ENCODE peak calls at places on chromosomes 3 and 15, in five cellular contexts. L is MM.1S, M is keratinocyte, J is fibroblast of lung, D is endothelial cell of umbilical vein. Y is an unnamed sample.

GRCh38 chr3:160956785-160957184 is 148.4 kb downstream of the B3GALNT1 start:
- DNase-seq in L (peak; percentile 39), M (no peak), J (peak; percentile 46), D (peak; percentile 50), Y (peak; percentile 14)

GRCh38 chr3:4548769-4549168 is 55.6 kb downstream of the ITPR1 start:
- DNase-seq in L (no peak), M (no peak), J (no peak), D (no peak), Y (no peak)

GRCh38 chr3:110731148-110731547 is 340.5 kb upstream of the NECTIN3 start:
- DNase-seq in L (no peak), M (no peak), J (peak; percentile 54), D (no peak), Y (no peak)

GRCh38 chr3:39013289-39013688 is 38.5 kb downstream of the SCN11A start:
- DNase-seq in L (no peak), M (no peak), J (no peak), D (no peak), Y (no peak)

GRCh38 chr3:172651936-172652595 is 58.8 kb downstream of the NCEH1 start:
- DNase-seq in L (no peak), M (no peak), J (no peak), D (no peak), Y (no peak)

GRCh38 chr3:42891042-42891441 is 14.9 kb upstream of the ZNF662 start:
- DNase-seq in L (no peak), M (no peak), J (no peak), D (no peak), Y (no peak)

GRCh38 chr3:64484289-64484992 is 203.4 kb downstream of the ADAMTS9 start:
- DNase-seq in L (peak; percentile 82), M (peak; percentile 44), J (peak; percentile 82), D (peak; percentile 81), Y (peak; percentile 48)

GRCh38 chr3:141275032-141275422 is 43.4 kb downstream of the PXYLP1 start:
- DNase-seq in L (no peak), M (peak; percentile 64), J (peak; percentile 24), D (no peak), Y (peak; percentile 31)

GRCh38 chr3:121768452-121768851 is 18.9 kb upstream of the GOLGB1 start:
- DNase-seq in L (no peak), M (no peak), J (no peak), D (no peak), Y (no peak)

GRCh38 chr15:49495993-49496747 is 73.1 kb downstream of the FGF7 start:
- DNase-seq in L (no peak), M (no peak), J (peak; percentile 77), D (no peak), Y (peak; percentile 49)

GRCh38 chr3:158403013-158403412 is 168.0 kb upstream of the MLF1 start:
- DNase-seq in L (no peak), M (no peak), J (no peak), D (no peak), Y (no peak)

GRCh38 chr3:72606005-72606800 is 242.0 kb downstream of the SHQ1 start:
- DNase-seq in L (no peak), M (no peak), J (no peak), D (no peak), Y (no peak)

GRCh38 chr15:93025625-93025982 is 63.4 kb downstream of the RGMA start:
- DNase-seq in L (no peak), M (no peak), J (no peak), D (no peak), Y (no peak)

GRCh38 chr3:63333815-63334214 is 55.7 kb downstream of the SYNPR start:
- DNase-seq in L (no peak), M (no peak), J (peak; percentile 41), D (no peak), Y (no peak)

GRCh38 chr3:48997102-48997637 is 7.1 kb downstream of the P4HTM start:
- DNase-seq in L (no peak), M (no peak), J (no peak), D (no peak), Y (no peak)

GRCh38 chr3:31636063-31636462 is 103.3 kb downstream of the STT3B start:
- DNase-seq in L (no peak), M (no peak), J (peak; percentile 18), D (no peak), Y (no peak)

GRCh38 chr15:27601239-27601942 is 497.7 kb downstream of the OCA2 start:
- DNase-seq in L (peak; percentile 92), M (no peak), J (peak; percentile 22), D (no peak), Y (peak; percentile 22)

GRCh38 chr3:61875073-61875472 is 313.7 kb downstream of the PTPRG start:
- DNase-seq in L (peak; percentile 49), M (no peak), J (peak; percentile 41), D (peak; percentile 30), Y (peak; percentile 29)
- TF ChIP-seq CTCF in L (no peak), M (no peak), J (no peak), D (no peak), Y (no peak)

GRCh38 chr3:197858598-197858997 is 67.5 kb downstream of the LRCH3 start:
- DNase-seq in L (no peak), M (no peak), J (no peak), D (no peak), Y (no peak)

GRCh38 chr3:197856199-197856816 is 65.3 kb downstream of the LRCH3 start:
- DNase-seq in L (no peak), M (no peak), J (no peak), D (no peak), Y (no peak)

GRCh38 chr3:197858133-197858532 is 67.1 kb downstream of the LRCH3 start:
- DNase-seq in L (no peak), M (no peak), J (no peak), D (no peak), Y (no peak)

GRCh38 chr3:197854596-197855343 is 63.7 kb downstream of the LRCH3 start:
- DNase-seq in L (no peak), M (peak; percentile 50), J (peak; percentile 96), D (peak; percentile 5), Y (peak; percentile 94)
- H3K9ac ChIP-seq in L (no peak overlapping the region), M (peak overlapping the region; percentile 60), J (no peak overlapping the region), D (no peak overlapping the region), Y (peak overlapping the region; percentile 36)

DNA sequence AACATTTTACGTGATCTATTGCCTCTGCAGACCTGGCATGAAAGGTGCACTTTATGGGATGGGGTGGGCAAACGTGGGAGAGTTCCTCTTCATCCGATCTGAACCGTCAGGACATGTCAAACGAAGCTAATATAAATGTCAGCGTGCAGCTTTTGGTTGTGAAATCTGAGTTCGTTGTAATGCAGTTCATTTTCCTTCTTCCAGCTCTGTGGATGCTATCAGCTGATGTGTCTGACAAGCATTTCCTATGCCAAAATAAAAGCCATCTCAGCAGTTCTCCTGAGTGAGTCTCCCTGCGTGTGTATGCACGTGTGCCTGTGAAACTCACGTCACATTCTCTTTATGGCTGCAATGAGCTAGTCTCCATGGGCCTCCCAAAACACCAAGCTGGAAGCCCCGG is 512.3 kb downstream of the MCTP2 start:
- DNase-seq in L (no peak), M (no peak), J (peak; percentile 45), D (no peak), Y (no peak)
- H2AFZ ChIP-seq in L (no peak overlapping the region), M (no peak overlapping the region), J (no peak overlapping the region), D (no peak overlapping the region), Y (no peak overlapping the region)

DNA sequence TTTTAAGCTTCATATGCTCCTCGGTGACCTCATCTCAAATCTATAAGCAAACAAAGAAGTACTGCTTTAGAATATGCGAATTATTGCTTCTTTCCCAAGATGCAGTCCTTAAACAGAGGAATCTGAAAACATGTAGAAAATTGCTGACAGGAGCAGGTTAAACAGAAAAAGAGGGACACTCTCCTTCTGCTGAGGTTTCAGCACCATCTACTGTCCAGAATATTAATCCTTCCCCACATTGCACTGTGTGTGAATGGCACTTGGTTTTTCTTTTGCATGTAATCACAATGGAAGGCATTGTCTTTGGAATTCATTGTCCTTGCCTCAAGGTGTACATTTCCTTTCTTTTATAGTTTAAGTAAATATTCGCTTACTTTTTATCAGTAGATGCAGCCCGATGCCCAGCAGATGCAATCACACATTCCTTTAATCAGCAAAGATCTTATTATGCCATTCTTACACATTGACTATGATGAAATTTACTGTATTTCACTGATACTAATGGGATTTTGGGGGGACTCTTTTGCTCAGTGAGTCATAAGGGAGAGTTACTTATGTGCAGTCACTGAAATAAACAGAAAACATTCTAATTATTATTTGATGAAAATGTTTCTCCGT is 94.6 kb downstream of the IL5RA start:
- DNase-seq in L (peak; percentile 30), M (no peak), J (peak; percentile 31), D (no peak), Y (peak; percentile 3)
- TF ChIP-seq CTCF in L (peak; percentile 56), M (peak; percentile 38), J (peak; percentile 29), D (no peak), Y (peak; percentile 40)

Y was measured in astrocyte.